ENCODE peak calls at places on chromosomes 5 and 9, in four cellular contexts. I, F, S and U are unnamed samples.

GRCh38 chr5:55438931-55439477 is 95.8 kb downstream of the PLPP1 start:
- DNase-seq in I (no peak), F (no peak), S (peak), U (no peak)

GRCh38 chr5:156155638-156156037 is 171.3 kb upstream of the SGCD start:
- DNase-seq in I (no peak), F (no peak), S (no peak), U (no peak)

GRCh38 chr9:130058154-130058553 is 4.4 kb downstream of the GPR107 start:
- DNase-seq in I (no peak), F (no peak), S (no peak), U (no peak)

GRCh38 chr9:98080780-98081179 is 24.2 kb downstream of the NANS start:
- DNase-seq in I (no peak), F (no peak), S (no peak), U (no peak)

GRCh38 chr9:16002816-16003215 is 450.0 kb downstream of the CCDC171 start:
- DNase-seq in I (no peak), F (no peak), S (no peak), U (no peak)

GRCh38 chr9:93958875-93959682 is 3.9 kb upstream of the BARX1 start:
- DNase-seq in I (peak), F (no peak), S (no peak), U (peak)

GRCh38 chr9:94056442-94056974 is 27.8 kb upstream of the PTPDC1 start:
- DNase-seq in I (no peak), F (no peak), S (no peak), U (no peak)

GRCh38 chr5:175609504-175609903 is 48.4 kb upstream of the HRH2 start:
- DNase-seq in I (no peak), F (no peak), S (no peak), U (no peak)

GRCh38 chr5:149873896-149874295 is 70.7 kb downstream of the PDE6A start:
- DNase-seq in I (no peak), F (no peak), S (no peak), U (no peak)